ENCODE peak calls at places on chromosomes 11 and 22, in seven cellular contexts. One of them, this sample, is unnamed.

GRCh38 chr11:106786251-106786650 is 232.0 kb downstream of the GUCY1A2 start:
- DNase-seq in heart left ventricle: no peak
- DNase-seq in Peyer's patch: no peak
- DNase-seq in stomach: no peak
- DNase-seq in IMR-90: no peak
- DNase-seq in body of pancreas: no peak
- DNase-seq in breast epithelium: no peak
- DNase-seq in this sample: no peak

GRCh38 chr11:120188831-120189455 is 21.9 kb upstream of the OAF start:
- DNase-seq in heart left ventricle: peak; percentile 30
- DNase-seq in Peyer's patch: peak; percentile 64
- DNase-seq in stomach: no peak
- DNase-seq in IMR-90: no peak
- DNase-seq in body of pancreas: no peak
- DNase-seq in breast epithelium: no peak
- DNase-seq in this sample: no peak

GRCh38 chr11:34576331-34576730 is 44.6 kb upstream of the EHF start:
- DNase-seq in heart left ventricle: no peak
- DNase-seq in Peyer's patch: no peak
- DNase-seq in stomach: no peak
- DNase-seq in IMR-90: peak; percentile 11
- DNase-seq in body of pancreas: no peak
- DNase-seq in breast epithelium: no peak
- DNase-seq in this sample: no peak

GRCh38 chr11:16966633-16967346 is 47.4 kb downstream of the PLEKHA7 start:
- DNase-seq in heart left ventricle: no peak
- DNase-seq in Peyer's patch: peak; percentile 74
- DNase-seq in stomach: peak; percentile 44
- DNase-seq in IMR-90: no peak
- DNase-seq in body of pancreas: no peak
- DNase-seq in breast epithelium: no peak
- DNase-seq in this sample: no peak

GRCh38 chr22:32144875-32145274 is 14.2 kb downstream of the C22orf42 start:
- DNase-seq in heart left ventricle: no peak
- DNase-seq in Peyer's patch: no peak
- DNase-seq in stomach: no peak
- DNase-seq in IMR-90: no peak
- DNase-seq in body of pancreas: no peak
- DNase-seq in breast epithelium: no peak
- DNase-seq in this sample: peak; percentile 5

GRCh38 chr11:41404109-41404508 is 55.3 kb downstream of the LRRC4C start:
- DNase-seq in heart left ventricle: no peak
- DNase-seq in Peyer's patch: no peak
- DNase-seq in stomach: no peak
- DNase-seq in IMR-90: no peak
- DNase-seq in body of pancreas: no peak
- DNase-seq in breast epithelium: no peak
- DNase-seq in this sample: no peak

GRCh38 chr11:91860661-91861060 is 364.0 kb upstream of the FAT3 start:
- DNase-seq in heart left ventricle: no peak
- DNase-seq in Peyer's patch: no peak
- DNase-seq in stomach: no peak
- DNase-seq in IMR-90: no peak
- DNase-seq in body of pancreas: no peak
- DNase-seq in breast epithelium: no peak
- DNase-seq in this sample: no peak

GRCh38 chr11:29527391-29527936 is 489.4 kb downstream of the KCNA4 start:
- DNase-seq in heart left ventricle: no peak
- DNase-seq in Peyer's patch: no peak
- DNase-seq in stomach: no peak
- DNase-seq in IMR-90: peak; percentile 74
- DNase-seq in body of pancreas: no peak
- DNase-seq in breast epithelium: no peak
- DNase-seq in this sample: no peak

GRCh38 chr11:132943737-132944556 is 588.4 kb downstream of the OPCML start:
- DNase-seq in heart left ventricle: no peak
- DNase-seq in Peyer's patch: no peak
- DNase-seq in stomach: no peak
- DNase-seq in IMR-90: no peak
- DNase-seq in body of pancreas: no peak
- DNase-seq in breast epithelium: no peak
- DNase-seq in this sample: peak; percentile 37

GRCh38 chr11:30583505-30584280 is 2.5 kb downstream of the MPPED2 start:
- DNase-seq in heart left ventricle: peak; percentile 60
- DNase-seq in Peyer's patch: no peak
- DNase-seq in stomach: no peak
- DNase-seq in IMR-90: no peak
- DNase-seq in body of pancreas: peak; percentile 13
- DNase-seq in breast epithelium: peak; percentile 49
- DNase-seq in this sample: peak; percentile 31

GRCh38 chr22:27494821-27495220 is 306.7 kb downstream of the MN1 start:
- DNase-seq in heart left ventricle: no peak
- DNase-seq in Peyer's patch: no peak
- DNase-seq in stomach: no peak
- DNase-seq in IMR-90: no peak
- DNase-seq in body of pancreas: no peak
- DNase-seq in breast epithelium: no peak
- DNase-seq in this sample: no peak

GRCh38 chr11:134036484-134037092 is 32.3 kb upstream of the JAM3 start:
- DNase-seq in heart left ventricle: peak; percentile 52
- DNase-seq in Peyer's patch: no peak
- DNase-seq in stomach: no peak
- DNase-seq in IMR-90: no peak
- DNase-seq in body of pancreas: peak; percentile 37
- DNase-seq in breast epithelium: no peak
- DNase-seq in this sample: peak; percentile 45

GRCh38 chr11:88174627-88175003 is 628 bp downstream of the RAB38 start:
- DNase-seq in heart left ventricle: peak; percentile 73
- DNase-seq in Peyer's patch: peak; percentile 80
- DNase-seq in stomach: peak; percentile 73
- DNase-seq in IMR-90: peak; percentile 86
- DNase-seq in body of pancreas: peak; percentile 63
- DNase-seq in breast epithelium: peak; percentile 55
- DNase-seq in this sample: peak; percentile 68

GRCh38 chr11:126732981-126733380 is 267.6 kb downstream of the KIRREL3 start:
- DNase-seq in heart left ventricle: no peak
- DNase-seq in Peyer's patch: no peak
- DNase-seq in stomach: no peak
- DNase-seq in IMR-90: no peak
- DNase-seq in body of pancreas: no peak
- DNase-seq in breast epithelium: no peak
- DNase-seq in this sample: no peak

GRCh38 chr11:133311230-133311629 is 221.1 kb downstream of the OPCML start:
- DNase-seq in heart left ventricle: no peak
- DNase-seq in Peyer's patch: no peak
- DNase-seq in stomach: no peak
- DNase-seq in IMR-90: no peak
- DNase-seq in body of pancreas: no peak
- DNase-seq in breast epithelium: no peak
- DNase-seq in this sample: no peak

GRCh38 chr22:48605856-48606255 is 1221.8 kb downstream of the BRD1 start:
- DNase-seq in heart left ventricle: peak; percentile 51
- DNase-seq in Peyer's patch: no peak
- DNase-seq in stomach: no peak
- DNase-seq in IMR-90: no peak
- DNase-seq in body of pancreas: peak; percentile 25
- DNase-seq in breast epithelium: no peak
- DNase-seq in this sample: no peak

GRCh38 chr22:25451480-25452114 is 112.9 kb upstream of the GRK3 start:
- DNase-seq in heart left ventricle: no peak
- DNase-seq in Peyer's patch: no peak
- DNase-seq in stomach: no peak
- DNase-seq in IMR-90: peak; percentile 42
- DNase-seq in body of pancreas: no peak
- DNase-seq in breast epithelium: no peak
- DNase-seq in this sample: peak; percentile 60

GRCh38 chr22:25447067-25447688 is 117.3 kb upstream of the GRK3 start:
- DNase-seq in heart left ventricle: no peak
- DNase-seq in Peyer's patch: no peak
- DNase-seq in stomach: no peak
- DNase-seq in IMR-90: no peak
- DNase-seq in body of pancreas: no peak
- DNase-seq in breast epithelium: no peak
- DNase-seq in this sample: no peak

GRCh38 chr22:25447689-25448434 is 116.6 kb upstream of the GRK3 start:
- DNase-seq in heart left ventricle: peak; percentile 97
- DNase-seq in Peyer's patch: peak; percentile 94
- DNase-seq in stomach: peak; percentile 93
- DNase-seq in IMR-90: peak; percentile 78
- DNase-seq in body of pancreas: peak; percentile 92
- DNase-seq in breast epithelium: peak; percentile 89
- DNase-seq in this sample: peak; percentile 91

GRCh38 chr22:25449781-25450317 is 114.6 kb upstream of the GRK3 start:
- DNase-seq in heart left ventricle: no peak
- DNase-seq in Peyer's patch: no peak
- DNase-seq in stomach: no peak
- DNase-seq in IMR-90: no peak
- DNase-seq in body of pancreas: no peak
- DNase-seq in breast epithelium: no peak
- DNase-seq in this sample: no peak

DNA sequence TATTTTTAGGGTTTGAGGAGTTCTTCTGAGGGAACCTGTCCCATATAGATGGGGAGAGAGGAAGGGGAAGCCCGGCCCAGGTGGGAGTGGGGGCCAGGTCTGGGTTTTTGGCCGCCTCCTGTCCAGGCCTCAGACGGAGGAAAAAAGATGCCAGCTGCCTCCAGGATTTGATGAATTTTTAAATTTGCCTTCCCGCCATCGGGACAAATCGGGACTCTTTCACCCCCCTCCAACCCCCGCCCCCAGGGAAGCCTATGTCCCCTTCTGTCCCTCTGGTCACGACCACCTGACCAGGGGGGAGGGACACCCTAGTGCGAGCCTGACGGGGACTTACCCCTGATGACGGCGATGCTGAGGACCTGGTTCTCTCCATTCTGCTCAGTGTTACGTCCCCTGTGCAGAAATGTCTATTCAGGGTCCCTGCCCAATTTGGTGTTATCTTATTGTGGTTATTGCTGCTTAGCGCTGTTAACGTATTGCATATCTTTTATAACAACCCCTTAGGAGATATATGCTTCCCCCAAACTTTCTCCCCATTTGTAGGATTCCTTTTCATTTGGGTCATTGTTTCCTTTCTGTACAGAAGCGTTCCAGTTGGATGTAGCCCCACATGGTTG is 115.9 kb upstream of the GRK3 start:
- DNase-seq in heart left ventricle: no peak
- DNase-seq in Peyer's patch: no peak
- DNase-seq in stomach: no peak
- DNase-seq in IMR-90: peak; percentile 47
- DNase-seq in body of pancreas: no peak
- DNase-seq in breast epithelium: no peak
- DNase-seq in this sample: no peak
- TF ChIP-seq POLR2A in heart left ventricle: no peak
- TF ChIP-seq POLR2A in Peyer's patch: no peak
- TF ChIP-seq POLR2A in stomach: no peak
- TF ChIP-seq POLR2A in IMR-90: no peak
- TF ChIP-seq POLR2A in body of pancreas: no peak
- TF ChIP-seq POLR2A in breast epithelium: no peak
- TF ChIP-seq POLR2A in this sample: no peak

DNA sequence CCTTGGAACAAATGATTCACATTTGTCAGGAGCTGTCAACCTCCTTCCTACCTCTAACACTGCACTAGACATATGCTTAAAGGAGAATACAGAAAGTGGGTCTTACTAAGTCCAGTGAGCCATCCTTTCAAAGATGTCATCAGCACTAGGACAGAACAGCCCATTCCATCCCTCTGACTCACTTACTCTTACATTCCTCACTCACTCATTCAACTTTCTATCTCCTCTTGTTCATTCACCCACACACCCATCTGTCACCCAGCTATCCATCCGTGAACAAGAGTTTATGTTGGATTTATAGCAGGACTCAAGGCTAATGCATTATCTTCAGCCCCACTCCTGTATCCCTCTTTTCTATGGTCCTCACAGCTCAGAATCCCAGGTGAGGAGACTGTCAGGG is 9.1 kb downstream of the INSC start:
- DNase-seq in heart left ventricle: no peak
- DNase-seq in Peyer's patch: no peak
- DNase-seq in stomach: no peak
- DNase-seq in IMR-90: peak; percentile 90
- DNase-seq in body of pancreas: no peak
- DNase-seq in breast epithelium: no peak
- DNase-seq in this sample: no peak
- H3K4me3 ChIP-seq in heart left ventricle: no peak overlapping the region
- H3K4me3 ChIP-seq in Peyer's patch: no peak overlapping the region
- H3K4me3 ChIP-seq in stomach: no peak overlapping the region
- H3K4me3 ChIP-seq in IMR-90: no peak overlapping the region
- H3K4me3 ChIP-seq in body of pancreas: no peak overlapping the region
- H3K4me3 ChIP-seq in breast epithelium: no peak overlapping the region
- H3K4me3 ChIP-seq in this sample: no peak overlapping the region

GRCh38 chr11:47187723-47188122 is 1.5 kb upstream of the PACSIN3 start:
- DNase-seq in heart left ventricle: no peak
- DNase-seq in Peyer's patch: no peak
- DNase-seq in stomach: no peak
- DNase-seq in IMR-90: no peak
- DNase-seq in body of pancreas: no peak
- DNase-seq in breast epithelium: no peak
- DNase-seq in this sample: no peak

GRCh38 chr11:47188262-47188661 is 2.0 kb upstream of the PACSIN3 start:
- DNase-seq in heart left ventricle: no peak
- DNase-seq in Peyer's patch: no peak
- DNase-seq in stomach: no peak
- DNase-seq in IMR-90: no peak
- DNase-seq in body of pancreas: no peak
- DNase-seq in breast epithelium: no peak
- DNase-seq in this sample: no peak

GRCh38 chr11:47186076-47186936 is at the start of gene PACSIN3:
- DNase-seq in heart left ventricle: peak; percentile 80
- DNase-seq in Peyer's patch: peak; percentile 68
- DNase-seq in stomach: peak; percentile 69
- DNase-seq in IMR-90: peak; percentile 19
- DNase-seq in body of pancreas: peak; percentile 67
- DNase-seq in breast epithelium: no peak
- DNase-seq in this sample: no peak

GRCh38 chr11:47185305-47186075 is 744 bp downstream of the PACSIN3 start:
- DNase-seq in heart left ventricle: peak; percentile 85
- DNase-seq in Peyer's patch: no peak
- DNase-seq in stomach: peak; percentile 70
- DNase-seq in IMR-90: peak; percentile 37
- DNase-seq in body of pancreas: peak; percentile 64
- DNase-seq in breast epithelium: peak; percentile 73
- DNase-seq in this sample: no peak

GRCh38 chr11:47186937-47187681 is 875 bp upstream of the PACSIN3 start:
- DNase-seq in heart left ventricle: peak; percentile 83
- DNase-seq in Peyer's patch: no peak
- DNase-seq in stomach: peak; percentile 59
- DNase-seq in IMR-90: peak; percentile 54
- DNase-seq in body of pancreas: peak; percentile 67
- DNase-seq in breast epithelium: no peak
- DNase-seq in this sample: peak; percentile 58
- TF ChIP-seq POLR2A in heart left ventricle: no peak
- TF ChIP-seq POLR2A in Peyer's patch: no peak
- TF ChIP-seq POLR2A in stomach: no peak
- TF ChIP-seq POLR2A in IMR-90: no peak
- TF ChIP-seq POLR2A in body of pancreas: peak; percentile 57
- TF ChIP-seq POLR2A in breast epithelium: no peak
- TF ChIP-seq POLR2A in this sample: no peak

GRCh38 chr11:2135648-2136201 is 3.5 kb downstream of the IGF2 start:
- DNase-seq in heart left ventricle: peak; percentile 44
- DNase-seq in Peyer's patch: no peak
- DNase-seq in stomach: no peak
- DNase-seq in IMR-90: no peak
- DNase-seq in body of pancreas: no peak
- DNase-seq in breast epithelium: no peak
- DNase-seq in this sample: no peak
- H3K4me3 ChIP-seq in heart left ventricle: peak overlapping the region; percentile 57
- H3K4me3 ChIP-seq in Peyer's patch: no peak overlapping the region
- H3K4me3 ChIP-seq in stomach: no peak overlapping the region
- H3K4me3 ChIP-seq in IMR-90: no peak overlapping the region
- H3K4me3 ChIP-seq in body of pancreas: no peak overlapping the region
- H3K4me3 ChIP-seq in breast epithelium: no peak overlapping the region
- H3K4me3 ChIP-seq in this sample: no peak overlapping the region

This sample was measured in testis.